ENCODE peak calls at places on chromosomes 6 and 20, in seven cellular contexts. A is CD4-positive, alpha-beta memory T cell; B is stimulated activated CD8-positive, alpha-beta memory T cell treated with anti-CD3 and anti-CD28 coated beads, Interleukin-2, amount 100 ng/mL, for 1 hour; R is G401; M is nephron progenitor cell; J is HTR-8/SVneo; Q is MCF 10A. E is an unnamed sample.

GRCh38 chr6:130240232-130240631 is 17.5 kb upstream of the SAMD3 start:
- DNase-seq in R (no peak), J (peak), B (no peak), Q (peak), M (no peak), A (no peak), E (no peak)

GRCh38 chr6:134722996-134723871 is 226.7 kb downstream of the ALDH8A1 start:
- DNase-seq in J (peak), B (no peak), Q (no peak), R (no peak), A (no peak), M (no peak), E (no peak)

GRCh38 chr6:113290684-113291083 is 566.5 kb upstream of the MARCKS start:
- DNase-seq in Q (no peak), M (no peak), R (no peak), B (no peak), A (no peak), J (no peak), E (no peak)

GRCh38 chr6:140538926-140539325 is 1164.5 kb upstream of the CITED2 start:
- DNase-seq in B (no peak), M (no peak), Q (no peak), J (no peak), R (peak), A (no peak), E (no peak)

GRCh38 chr6:167826230-167827061 is at the start of gene AFDN:
- DNase-seq in B (peak), M (peak), R (peak), J (peak), A (peak), Q (peak), E (peak)

GRCh38 chr6:32047084-32047478 is 8.9 kb downstream of the CYP21A2 start:
- DNase-seq in J (peak), R (no peak), A (no peak), M (no peak), Q (peak), B (no peak), E (no peak)

GRCh38 chr20:21981607-21982344 is 276.3 kb downstream of the PAX1 start:
- DNase-seq in B (no peak), A (no peak), Q (no peak), R (no peak), M (no peak), J (no peak), E (no peak)

GRCh38 chr6:7489376-7489775 is 52.1 kb upstream of the DSP start:
- DNase-seq in B (no peak), M (no peak), A (no peak), J (no peak), Q (no peak), R (no peak), E (no peak)

GRCh38 chr20:37541326-37541725 is 13.7 kb upstream of the BLCAP start:
- DNase-seq in J (no peak), A (no peak), M (no peak), R (no peak), Q (no peak), B (no peak), E (no peak)

GRCh38 chr6:132950556-132950955 is 136.2 kb downstream of the RPS12 start:
- DNase-seq in Q (no peak), B (no peak), R (no peak), M (no peak), A (no peak), J (no peak), E (no peak)

GRCh38 chr20:2578430-2579192 is 42.2 kb downstream of the TMC2 start:
- DNase-seq in R (no peak), A (no peak), J (no peak), Q (no peak), M (no peak), B (no peak), E (no peak)